ENCODE peak calls at places on chromosomes 16 and 17, in nine cellular contexts. W is stomach, Y is breast epithelium, P is heart right ventricle, A is esophagus muscularis mucosa, J is WERI-Rb-1, T is left lung, I is pancreas, Z is brain microvascular endothelial cell. F is an unnamed sample. For H3K27me3, the result is how much of the 10 kb centered on the place peaks cover.

GRCh38 chr17:42679001-42679491 is 2.3 kb upstream of the PLEKHH3 start:
- DNase-seq in Y (no peak), P (peak), J (peak), Z (peak), A (no peak), T (no peak), I (peak), W (peak), F (peak)

GRCh38 chr16:30535777-30536190 is 1.1 kb upstream of the ZNF747 start:
- DNase-seq in Z (peak), P (peak), Y (peak), I (peak), A (no peak), W (peak), T (peak), J (peak), F (peak)

GRCh38 chr16:28498666-28499065 is 4.2 kb downstream of the APOBR start:
- DNase-seq in I (no peak), P (no peak), T (no peak), W (no peak), Y (no peak), A (no peak), J (no peak), Z (no peak), F (no peak)

GRCh38 chr16:54347961-54348360 is 61.4 kb upstream of the IRX3 start:
- DNase-seq in W (no peak), I (no peak), A (no peak), Y (no peak), P (no peak), Z (no peak), T (no peak), J (no peak), F (no peak)

GRCh38 chr16:53636978-53637377 is 66.7 kb downstream of the RPGRIP1L start:
- DNase-seq in I (no peak), P (no peak), A (no peak), Y (no peak), W (no peak), J (no peak), Z (no peak), T (no peak), F (no peak)

GRCh38 chr16:49585143-49585542 is 211.5 kb downstream of the C16orf78 start:
- DNase-seq in W (no peak), J (no peak), I (no peak), Z (no peak), A (no peak), T (no peak), P (no peak), Y (no peak), F (no peak)

GRCh38 chr17:39674702-39675389 is 6.6 kb downstream of the PNMT start:
- DNase-seq in W (peak), P (peak), Z (no peak), I (peak), A (no peak), Y (peak), J (peak), T (peak), F (no peak)

GRCh38 chr17:56773124-56773523 is 60.6 kb downstream of the C17orf67 start:
- DNase-seq in W (no peak), Y (no peak), Z (no peak), I (no peak), P (no peak), J (no peak), T (no peak), A (no peak), F (no peak)

GRCh38 chr17:40936437-40936971 is 942 bp downstream of the KRT23 start:
- DNase-seq in T (peak), I (no peak), A (no peak), J (no peak), P (no peak), W (no peak), Y (peak), Z (no peak), F (peak)

GRCh38 chr16:14501331-14502255 is 128.5 kb downstream of the PARN start:
- DNase-seq in T (peak), Y (peak), I (peak), P (peak), W (peak), A (peak), Z (peak), J (no peak), F (peak)

GRCh38 chr16:85369741-85370528 is 243.2 kb upstream of the GSE1 start:
- DNase-seq in P (peak), J (peak), T (peak), Y (no peak), W (peak), I (peak), Z (peak), A (no peak), F (peak)

GRCh38 chr17:33469911-33470310 is 176.8 kb upstream of the ASIC2 start:
- DNase-seq in Z (peak), Y (no peak), T (no peak), A (no peak), J (peak), P (peak), I (no peak), W (no peak), F (no peak)

GRCh38 chr16:23739516-23739915 is 15.3 kb upstream of the CHP2 start:
- DNase-seq in Z (no peak), J (no peak), Y (no peak), A (no peak), P (no peak), T (no peak), I (no peak), W (no peak), F (no peak)

GRCh38 chr16:83689385-83689831 is 118.4 kb upstream of the HSBP1 start:
- DNase-seq in I (no peak), A (no peak), P (peak), Y (no peak), T (no peak), J (peak), W (no peak), Z (peak), F (peak)

GRCh38 chr16:53091508-53092211 is 36.9 kb downstream of the CHD9 start:
- DNase-seq in T (no peak), I (no peak), Y (no peak), J (no peak), W (peak), Z (peak), A (no peak), P (peak), F (peak)

GRCh38 chr17:4250887-4251286 is 12.9 kb downstream of the ANKFY1 start:
- DNase-seq in P (no peak), T (no peak), J (no peak), A (no peak), I (no peak), Z (no peak), W (no peak), Y (no peak), F (no peak)

GRCh38 chr16:86220552-86220951 is 289.8 kb upstream of the FOXF1 start:
- DNase-seq in T (no peak), I (no peak), W (peak), J (no peak), Y (no peak), Z (no peak), P (no peak), A (no peak), F (no peak)

GRCh38 chr16:19809121-19809635 is 75.5 kb downstream of the GPRC5B start:
- DNase-seq in Y (no peak), J (no peak), W (peak), T (peak), A (no peak), I (no peak), Z (no peak), P (no peak), F (no peak)

GRCh38 chr16:84593825-84594724 is 23.8 kb downstream of the COTL1 start:
- DNase-seq in W (peak), Z (no peak), A (no peak), P (no peak), T (peak), Y (no peak), I (no peak), J (no peak), F (peak)

GRCh38 chr16:88936008-88936912 is 40.7 kb downstream of the CBFA2T3 start:
- DNase-seq in Y (no peak), A (no peak), T (peak), I (no peak), W (no peak), Z (no peak), J (no peak), P (peak), F (peak)

GRCh38 chr16:62751218-62751617 is 715.0 kb upstream of the CDH8 start:
- DNase-seq in W (no peak), J (no peak), P (no peak), Z (no peak), T (no peak), I (no peak), A (no peak), Y (no peak), F (no peak)

DNA sequence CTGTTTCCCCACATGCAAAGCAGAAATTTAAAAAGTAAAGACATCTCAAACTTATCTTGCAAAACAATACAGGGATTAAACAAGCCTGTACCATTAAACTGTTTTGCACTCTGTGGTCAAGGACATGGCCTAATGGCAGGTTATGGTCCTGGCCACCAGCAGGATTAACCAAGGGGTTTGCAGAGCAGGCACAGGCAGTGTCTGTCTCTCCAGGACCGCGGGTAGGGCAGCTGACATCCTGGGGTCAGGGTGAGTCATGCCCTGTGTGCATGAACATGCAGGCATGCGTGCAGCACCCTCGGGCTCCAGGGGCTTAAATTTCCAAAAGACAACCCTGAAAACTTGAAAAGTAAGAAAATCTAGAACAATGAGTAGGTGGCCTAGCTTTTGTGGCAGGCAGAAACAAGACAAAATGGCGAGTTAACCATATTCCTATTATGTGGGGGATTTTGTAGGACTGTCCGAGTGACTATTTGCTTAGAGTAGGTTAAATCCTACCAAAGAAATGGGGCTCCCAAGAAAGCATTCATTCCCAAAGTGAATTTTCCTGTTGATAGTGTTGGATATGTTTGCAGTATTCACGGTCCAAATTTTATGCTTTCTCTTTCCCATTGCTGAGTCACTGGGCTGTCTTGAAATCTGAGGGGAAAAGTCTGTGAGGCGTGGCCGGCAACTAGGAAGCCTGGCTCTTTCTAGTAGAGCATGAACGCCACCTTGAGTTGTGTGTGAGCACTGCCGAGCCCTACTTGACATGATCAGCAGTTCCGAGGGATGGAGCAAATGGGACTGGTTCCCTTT is 158.4 kb upstream of the FAM20A start:
- DNase-seq in A (peak), I (peak), W (peak), Y (peak), P (peak), T (peak), Z (peak), J (peak), F (peak)
- H3K4me3 ChIP-seq in A (peak), I (peak), W (peak), Y (peak), P (peak), T (peak), Z (peak), J (peak), F (no peak)

GRCh38 chr17:50534979-50535326 is 2.4 kb downstream of the EPN3 start:
- DNase-seq in W (no peak), Z (no peak), T (no peak), J (no peak), Y (no peak), I (no peak), P (no peak), A (no peak), F (no peak)
- H3K27me3 ChIP-seq in W (under half), Z (under half), T (half or more), J (under half), Y (under half), I (under half), P (under half), A (under half), F (under half)

DNA sequence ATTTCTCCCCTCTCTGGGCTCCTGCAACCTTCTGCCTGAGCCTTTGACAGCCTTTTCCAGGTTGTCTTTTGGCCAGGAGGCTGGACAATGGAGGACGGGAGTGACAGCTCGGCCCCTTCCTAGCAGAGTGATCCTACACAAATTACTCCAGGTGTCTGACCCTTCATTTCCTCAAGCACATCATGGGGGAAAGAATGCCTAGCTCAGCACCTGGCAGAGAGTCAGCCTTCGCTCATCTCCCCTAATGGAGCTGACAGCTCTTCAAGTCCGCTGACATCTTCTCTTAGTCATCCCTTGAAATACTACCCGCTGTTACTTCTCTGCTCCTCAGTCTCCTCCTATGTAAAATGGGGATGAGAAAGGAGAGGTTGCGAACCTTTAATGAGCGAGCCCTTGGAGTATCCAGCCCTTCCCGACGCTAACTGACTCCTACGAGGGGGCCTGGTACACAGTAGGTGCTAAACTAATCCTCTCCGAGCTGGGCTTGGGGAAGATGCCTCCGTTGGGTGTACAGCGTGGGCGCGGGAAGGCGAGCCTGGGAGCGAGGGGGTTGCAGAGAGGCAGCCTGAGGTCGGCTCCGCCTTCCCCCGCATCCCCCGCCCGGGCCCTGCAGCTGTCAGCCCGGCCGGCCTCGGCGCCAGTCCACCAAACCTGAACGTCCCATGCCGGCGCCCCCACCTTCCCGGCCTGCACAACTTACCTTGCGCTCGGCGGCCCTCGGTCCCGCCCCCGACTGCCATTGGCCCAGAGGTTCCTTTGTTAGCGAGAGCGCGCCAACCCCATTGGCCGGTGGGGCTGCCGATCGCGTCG is 481 bp upstream of the MPRIP start:
- DNase-seq in P (peak), T (peak), Y (peak), W (peak), Z (peak), A (peak), I (peak), J (peak), F (peak)
- H3K4me3 ChIP-seq in P (peak), T (peak), Y (peak), W (peak), Z (peak), A (peak), I (peak), J (peak), F (peak)

GRCh38 chr17:28182559-28182958 is 136.4 kb upstream of the TMEM97 start:
- DNase-seq in I (no peak), A (no peak), Z (no peak), P (no peak), T (no peak), Y (no peak), J (no peak), W (no peak), F (no peak)

GRCh38 chr17:28177351-28177750 is 134.9 kb downstream of the NLK start:
- DNase-seq in P (no peak), I (no peak), Z (no peak), J (no peak), W (no peak), T (no peak), Y (no peak), A (no peak), F (no peak)

GRCh38 chr17:28181568-28181967 is 137.4 kb upstream of the TMEM97 start:
- DNase-seq in Y (no peak), A (no peak), Z (no peak), T (no peak), W (no peak), P (no peak), I (no peak), J (no peak), F (no peak)

GRCh38 chr17:28178800-28179199 is 136.3 kb downstream of the NLK start:
- DNase-seq in Z (no peak), A (no peak), T (no peak), W (no peak), I (no peak), P (no peak), J (no peak), Y (no peak), F (no peak)

GRCh38 chr17:28180449-28180848 is 138.0 kb downstream of the NLK start:
- DNase-seq in J (no peak), Z (no peak), W (no peak), I (no peak), Y (no peak), A (no peak), P (no peak), T (no peak), F (no peak)
- H3K27me3 ChIP-seq in J (under half), Z (under half), W (under half), I (under half), Y (under half), A (under half), P (under half), T (under half), F (under half)

GRCh38 chr16:3458278-3458851 is 14.9 kb downstream of the NAA60 start:
- DNase-seq in J (no peak), W (no peak), I (peak), Y (no peak), T (peak), A (no peak), P (no peak), Z (no peak), F (peak)

GRCh38 chr16:3458852-3459361 is 15.4 kb downstream of the NAA60 start:
- DNase-seq in W (peak), Z (no peak), J (no peak), T (no peak), Y (no peak), P (no peak), I (peak), A (no peak), F (no peak)

GRCh38 chr16:3460121-3460520 is 16.6 kb downstream of the NAA60 start:
- DNase-seq in W (no peak), Z (no peak), P (no peak), Y (no peak), A (no peak), J (no peak), I (no peak), T (no peak), F (no peak)

GRCh38 chr16:3460585-3460984 is 17.1 kb downstream of the NAA60 start:
- DNase-seq in Z (no peak), J (no peak), Y (no peak), A (no peak), I (no peak), W (no peak), T (no peak), P (no peak), F (no peak)

DNA sequence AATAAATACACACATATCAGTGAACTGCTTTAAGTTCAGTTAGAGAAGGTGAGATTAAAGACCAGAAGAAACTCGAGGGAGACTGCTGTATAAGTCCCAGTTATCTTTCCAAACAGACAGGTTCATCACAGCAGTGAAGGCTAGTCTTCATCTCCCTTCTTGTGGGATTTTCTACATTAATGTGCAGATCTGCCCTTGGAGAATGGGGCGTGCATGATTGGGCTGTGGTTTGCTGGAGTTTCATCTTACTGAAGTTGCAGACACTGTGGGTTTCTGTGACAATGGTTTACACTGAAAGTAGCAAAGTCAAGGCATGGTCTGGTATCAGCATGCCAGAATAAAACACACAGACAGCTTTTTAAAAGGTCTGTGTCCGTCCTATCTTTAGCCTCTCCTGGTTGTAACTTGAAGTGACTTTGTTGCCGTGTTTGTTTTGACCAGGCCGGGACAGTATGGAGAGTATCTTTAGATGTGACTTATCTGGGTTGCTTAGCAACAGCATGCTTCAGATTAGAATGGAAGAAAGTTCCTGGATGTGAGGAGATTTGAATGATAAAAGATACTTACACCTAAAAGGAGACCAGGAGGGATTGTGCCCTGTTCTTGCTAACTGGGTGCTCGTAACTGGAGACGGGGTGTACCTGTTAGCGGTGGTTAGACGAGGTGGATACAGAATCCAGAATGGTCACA is 16.1 kb downstream of the NAA60 start:
- DNase-seq in Y (no peak), W (no peak), J (no peak), Z (no peak), A (no peak), I (no peak), T (no peak), P (no peak), F (peak)
- H3K4me3 ChIP-seq in Y (peak), W (peak), J (no peak), Z (peak), A (peak), I (no peak), T (peak), P (peak), F (no peak)

GRCh38 chr16:81392011-81392410 is 52.6 kb upstream of the CMIP start:
- DNase-seq in T (no peak), P (no peak), Z (no peak), W (no peak), J (no peak), I (no peak), A (no peak), Y (no peak), F (no peak)
- H3K27me3 ChIP-seq in T (under half), P (under half), Z (under half), W (under half), J (under half), I (under half), A (under half), Y (under half), F (under half)

GRCh38 chr16:634996-635395 is 1.1 kb downstream of the METTL26 start:
- DNase-seq in W (no peak), J (no peak), Z (no peak), Y (no peak), I (no peak), P (peak), A (no peak), T (no peak), F (no peak)
- H3K4me3 ChIP-seq in W (peak), J (peak), Z (peak), Y (peak), I (peak), P (peak), A (peak), T (peak), F (no peak)

F was measured in H7.